ENCODE peak calls at places on chromosomes 6 and 20, in five cellular contexts. One of them, this sample, is unnamed.

GRCh38 chr6:143805832-143806281 is 37.3 kb upstream of the LTV1 start:
- DNase-seq in Calu3: no peak
- DNase-seq in IMR-90: peak; percentile 80
- DNase-seq in foreskin fibroblast: no peak
- DNase-seq in HT1080: no peak
- DNase-seq in this sample: no peak

GRCh38 chr20:58407201-58407873 is 18.3 kb downstream of the VAPB start:
- DNase-seq in Calu3: no peak
- DNase-seq in IMR-90: peak; percentile 28
- DNase-seq in foreskin fibroblast: no peak
- DNase-seq in HT1080: peak; percentile 60
- DNase-seq in this sample: no peak

GRCh38 chr6:35296931-35297330 is 687 bp upstream of the DEF6 start:
- DNase-seq in Calu3: no peak
- DNase-seq in IMR-90: no peak
- DNase-seq in foreskin fibroblast: no peak
- DNase-seq in HT1080: no peak
- DNase-seq in this sample: no peak

GRCh38 chr20:50309764-50310672 is 119.4 kb downstream of the CEBPB start:
- DNase-seq in Calu3: no peak
- DNase-seq in IMR-90: no peak
- DNase-seq in foreskin fibroblast: no peak
- DNase-seq in HT1080: no peak
- DNase-seq in this sample: no peak

GRCh38 chr6:22808466-22808865 is 239.1 kb downstream of the HDGFL1 start:
- DNase-seq in Calu3: no peak
- DNase-seq in IMR-90: peak; percentile 5
- DNase-seq in foreskin fibroblast: no peak
- DNase-seq in HT1080: no peak
- DNase-seq in this sample: no peak

GRCh38 chr6:36244641-36245280 is 25.1 kb upstream of the PNPLA1 start:
- DNase-seq in Calu3: no peak
- DNase-seq in IMR-90: peak; percentile 36
- DNase-seq in foreskin fibroblast: no peak
- DNase-seq in HT1080: peak; percentile 58
- DNase-seq in this sample: no peak

GRCh38 chr6:149939909-149940672 is 1.7 kb upstream of the ULBP2 start:
- DNase-seq in Calu3: no peak
- DNase-seq in IMR-90: no peak
- DNase-seq in foreskin fibroblast: no peak
- DNase-seq in HT1080: no peak
- DNase-seq in this sample: no peak

GRCh38 chr6:26307830-26308229 is 57.2 kb upstream of the BTN3A2 start:
- DNase-seq in Calu3: no peak
- DNase-seq in IMR-90: no peak
- DNase-seq in foreskin fibroblast: no peak
- DNase-seq in HT1080: no peak
- DNase-seq in this sample: no peak

GRCh38 chr6:53986165-53986720 is 125.0 kb upstream of the MLIP start:
- DNase-seq in Calu3: peak; percentile 61
- DNase-seq in IMR-90: peak; percentile 70
- DNase-seq in foreskin fibroblast: peak; percentile 36
- DNase-seq in HT1080: peak; percentile 62
- DNase-seq in this sample: peak; percentile 75

GRCh38 chr20:4150095-4150492 is 134.7 kb upstream of the RNF24 start:
- DNase-seq in Calu3: no peak
- DNase-seq in IMR-90: peak; percentile 64
- DNase-seq in foreskin fibroblast: peak; percentile 51
- DNase-seq in HT1080: peak; percentile 62
- DNase-seq in this sample: peak; percentile 31

GRCh38 chr6:42889815-42890214 is 10.4 kb downstream of the RPL7L1 start:
- DNase-seq in Calu3: no peak
- DNase-seq in IMR-90: no peak
- DNase-seq in foreskin fibroblast: no peak
- DNase-seq in HT1080: no peak
- DNase-seq in this sample: no peak

GRCh38 chr6:8082954-8083858 is 19.0 kb upstream of the BLOC1S5 start:
- DNase-seq in Calu3: no peak
- DNase-seq in IMR-90: peak; percentile 96
- DNase-seq in foreskin fibroblast: peak; percentile 80
- DNase-seq in HT1080: peak; percentile 89
- DNase-seq in this sample: no peak

This sample was measured in HT-29.